ENCODE peak calls at places on chromosomes 4 and X, in four cellular contexts. N is choroid plexus epithelial cell, R is WTC11, H is OCI-LY7. A is an unnamed sample.

GRCh38 chr4:83205760-83206159 is 78.8 kb downstream of the COQ2 start:
- DNase-seq in R (no peak), N (no peak), H (no peak), A (no peak)

GRCh38 chrX:148928803-148929202 is 428.4 kb downstream of the AFF2 start:
- DNase-seq in R (no peak), H (no peak), N (peak), A (no peak)

GRCh38 chr4:88054909-88055308 is 47.5 kb downstream of the PKD2 start:
- DNase-seq in N (peak), H (peak), R (peak), A (peak)

GRCh38 chr4:87007345-87008181 is 72.8 kb downstream of the AFF1 start:
- DNase-seq in H (peak), R (peak), N (peak), A (peak)

GRCh38 chr4:138330531-138330930 is 88.4 kb upstream of the SLC7A11 start:
- DNase-seq in H (no peak), R (no peak), N (peak), A (no peak)

GRCh38 chr4:86247906-86248305 is 111.9 kb downstream of the MAPK10 start:
- DNase-seq in R (no peak), H (no peak), N (no peak), A (no peak)

GRCh38 chr4:48739560-48740019 is 40.5 kb downstream of the FRYL start:
- DNase-seq in R (no peak), H (no peak), N (no peak), A (no peak)

GRCh38 chr4:6926681-6927478 is 17.3 kb downstream of the TBC1D14 start:
- DNase-seq in H (no peak), R (no peak), N (no peak), A (no peak)

GRCh38 chrX:151458824-151459223 is 61.8 kb downstream of the VMA21 start:
- DNase-seq in N (peak), R (no peak), H (no peak), A (no peak)

GRCh38 chrX:17174671-17175070 is 200.3 kb upstream of the NHS start:
- DNase-seq in H (no peak), N (no peak), R (no peak), A (no peak)

GRCh38 chrX:75603833-75604232 is 81.0 kb upstream of the ZDHHC15 start:
- DNase-seq in N (peak), R (no peak), H (peak), A (no peak)

GRCh38 chr4:145482209-145483021 is 762 bp downstream of the SMAD1 start:
- DNase-seq in N (peak), R (peak), H (peak), A (peak)

GRCh38 chr4:6856391-6856790 is 53.2 kb upstream of the TBC1D14 start:
- DNase-seq in H (no peak), R (no peak), N (no peak), A (no peak)

GRCh38 chr4:3397128-3397527 is 44.6 kb upstream of the HGFAC start:
- DNase-seq in H (no peak), N (no peak), R (no peak), A (no peak)

GRCh38 chr4:87451537-87451936 is 29.2 kb downstream of the NUDT9 start:
- DNase-seq in N (no peak), R (no peak), H (no peak), A (no peak)

GRCh38 chr4:181796502-181796901 is 446.7 kb upstream of the TENM3 start:
- DNase-seq in R (no peak), N (peak), H (no peak), A (no peak)

GRCh38 chr4:52939739-52940138 is 77.6 kb downstream of the RASL11B start:
- DNase-seq in N (no peak), H (no peak), R (peak), A (no peak)

GRCh38 chr4:189364032-189364449 is 576.6 kb upstream of the FRG1 start:
- DNase-seq in N (peak), H (no peak), R (no peak), A (no peak)

DNA sequence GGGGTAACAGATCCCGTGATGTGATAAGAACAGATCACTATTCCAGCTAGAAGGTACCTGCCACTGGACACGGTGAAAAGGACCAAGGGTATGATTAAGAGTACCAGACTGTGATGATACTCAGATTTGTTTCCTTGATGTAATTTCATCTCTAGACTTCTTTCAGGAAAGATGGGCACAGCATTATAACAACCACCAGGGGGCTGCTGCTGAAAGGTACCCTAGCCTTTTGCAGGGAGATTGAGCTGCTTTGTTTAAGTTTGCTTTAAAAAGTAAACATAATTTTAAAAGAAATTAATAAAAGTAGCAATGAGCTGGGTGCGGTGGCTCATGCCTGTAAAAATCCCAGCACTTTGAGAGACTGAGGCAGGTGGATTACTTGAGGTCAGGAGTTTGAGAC is 145.4 kb downstream of the EMCN start:
- DNase-seq in H (peak), N (peak), R (peak), A (peak)
- TF ChIP-seq CTCF in H (peak), N (peak), R (peak), A (peak)

DNA sequence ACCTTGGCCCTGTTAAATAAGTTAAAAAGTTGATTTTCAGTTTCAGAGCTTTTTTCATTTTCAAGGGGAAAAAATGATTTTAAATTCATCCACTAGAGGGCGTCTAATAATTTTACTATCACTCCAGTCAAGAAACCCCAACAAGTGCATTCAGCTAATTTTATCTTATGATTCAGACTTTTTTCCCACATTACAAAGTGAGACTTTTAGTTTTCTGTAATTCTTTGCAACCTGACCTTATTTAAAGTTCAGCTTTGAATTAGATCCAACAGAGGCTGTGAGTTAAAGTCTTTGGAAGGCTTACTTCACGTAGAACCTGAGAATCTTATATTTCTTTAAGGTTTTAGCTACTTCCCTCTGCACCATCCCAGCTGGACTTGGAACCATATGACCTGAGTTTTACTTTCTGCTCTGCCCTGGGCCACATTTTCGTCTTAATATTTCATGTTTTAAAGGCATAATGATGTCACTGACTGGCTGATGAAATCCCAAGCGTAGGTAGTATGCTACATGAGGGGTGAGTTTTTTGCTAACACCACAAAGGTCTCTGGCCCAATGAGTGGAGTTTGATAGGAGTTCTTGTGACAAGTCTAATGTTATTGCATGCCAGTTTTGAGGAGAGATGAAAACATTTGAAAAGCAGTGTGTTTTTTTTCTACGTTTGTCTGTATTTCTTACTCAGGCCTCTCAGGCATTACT is 7.2 kb downstream of the GNRHR start:
- DNase-seq in R (no peak), H (peak), N (peak), A (no peak)
- TF ChIP-seq CTCF in R (peak), H (peak), N (peak), A (peak)

GRCh38 chr4:14837860-14838259 is 164.4 kb upstream of the CPEB2 start:
- DNase-seq in N (no peak), H (peak), R (peak), A (no peak)
- TF ChIP-seq CTCF in N (no peak), H (peak), R (no peak), A (no peak)

GRCh38 chrX:135591871-135592270 is 71.4 kb downstream of the INTS6L start:
- DNase-seq in N (no peak), H (no peak), R (no peak), A (no peak)

GRCh38 chrX:135595543-135595942 is 75.1 kb downstream of the INTS6L start:
- DNase-seq in N (no peak), H (no peak), R (no peak), A (no peak)

DNA sequence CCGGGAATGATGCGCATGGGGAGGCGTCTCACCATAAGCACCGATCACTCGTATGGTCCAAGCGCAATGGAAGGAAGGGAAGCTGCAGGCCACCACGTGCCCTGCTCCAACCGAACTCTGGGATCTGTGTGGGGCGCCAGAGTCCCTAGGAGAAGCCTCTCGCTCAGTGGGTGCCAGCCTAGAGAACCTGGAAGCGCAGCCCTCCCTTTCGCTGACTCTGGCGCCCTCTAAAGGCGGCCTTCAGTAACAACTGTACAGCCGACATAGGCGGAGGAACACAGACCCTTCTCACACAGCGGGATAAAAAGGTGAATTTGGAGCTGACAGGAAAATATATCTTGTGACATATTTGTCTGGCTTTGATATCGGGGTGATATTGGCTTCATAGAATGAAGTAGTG is 76.0 kb downstream of the INTS6L start:
- DNase-seq in N (peak), R (peak), H (peak), A (peak)
- TF ChIP-seq CTCF in N (peak), R (peak), H (peak), A (peak)

DNA sequence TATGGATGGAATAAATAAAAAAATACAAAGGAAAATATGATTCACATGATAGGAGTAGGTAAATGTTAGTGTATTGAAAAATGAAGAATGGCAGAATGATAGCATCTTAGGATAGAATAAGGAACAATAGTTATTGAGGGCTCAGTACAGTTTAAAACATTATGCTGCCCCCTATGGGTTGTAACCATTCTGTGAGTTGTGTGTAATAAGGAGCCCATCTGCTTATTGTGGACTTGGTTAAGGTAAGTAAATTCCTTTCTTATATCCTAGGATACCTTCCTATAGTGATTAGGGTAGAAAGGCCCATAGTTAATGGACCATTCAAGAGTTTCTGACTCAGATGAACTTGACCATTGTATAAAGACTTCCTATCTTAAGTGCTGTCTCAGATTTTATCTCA is 195.8 kb downstream of the PDHA2 start:
- DNase-seq in N (peak), H (peak), R (no peak), A (peak)
- TF ChIP-seq CTCF in N (peak), H (peak), R (peak), A (peak)

A was measured in endothelial cell.